ENCODE peak calls at places on chromosome 21, in four cellular contexts. I is neural progenitor cell, K is OCI-LY7, M is hepatocyte. L is an unnamed sample. For H3K79me2, the result is how much of the 10 kb centered on the place peaks cover.

GRCh38 chr21:42062543-42063022 is 8.5 kb upstream of the UMODL1 start:
- DNase-seq in I (no peak), K (peak), M (no peak), L (no peak)

GRCh38 chr21:34889537-34890257 is 159.4 kb downstream of the RUNX1 start:
- DNase-seq in I (peak), K (peak), M (peak), L (peak)

GRCh38 chr21:26572026-26572425 is 1.1 kb downstream of the CYYR1 start:
- DNase-seq in I (no peak), K (no peak), M (no peak), L (no peak)

GRCh38 chr21:42590431-42591131 is 62.8 kb upstream of the PDE9A start:
- DNase-seq in I (no peak), K (peak), M (no peak), L (no peak)

GRCh38 chr21:44444286-44444931 is 10.9 kb upstream of the LRRC3 start:
- DNase-seq in I (peak), K (peak), M (no peak), L (no peak)

GRCh38 chr21:16330340-16331319 is 600.8 kb downstream of the USP25 start:
- DNase-seq in I (peak), K (peak), M (peak), L (peak)

GRCh38 chr21:28822882-28823335 is 169.8 kb downstream of the LTN1 start:
- DNase-seq in I (no peak), K (no peak), M (peak), L (peak)

GRCh38 chr21:17679002-17679600 is 66.4 kb upstream of the BTG3 start:
- DNase-seq in I (peak), K (peak), M (peak), L (peak)

GRCh38 chr21:44304846-44305245 is 5.0 kb downstream of the PFKL start:
- DNase-seq in I (peak), K (peak), M (peak), L (peak)

GRCh38 chr21:37430184-37430821 is 63.7 kb downstream of the DYRK1A start:
- DNase-seq in I (no peak), K (no peak), M (peak), L (peak)

GRCh38 chr21:37433441-37433840 is 66.9 kb downstream of the DYRK1A start:
- DNase-seq in I (no peak), K (no peak), M (no peak), L (no peak)

GRCh38 chr21:37429356-37429755 is 62.8 kb downstream of the DYRK1A start:
- DNase-seq in I (no peak), K (no peak), M (no peak), L (no peak)

GRCh38 chr21:37435120-37435519 is 68.5 kb downstream of the DYRK1A start:
- DNase-seq in I (peak), K (no peak), M (peak), L (peak)

GRCh38 chr21:37431243-37431642 is 64.7 kb downstream of the DYRK1A start:
- DNase-seq in I (no peak), K (no peak), M (no peak), L (no peak)
- H3K79me2 ChIP-seq in I (half or more), K (half or more), M (half or more), L (half or more)

GRCh38 chr21:19224090-19224489 is 820.5 kb upstream of the TMPRSS15 start:
- DNase-seq in I (no peak), K (no peak), M (no peak), L (no peak)

GRCh38 chr21:19228241-19228640 is 824.7 kb upstream of the TMPRSS15 start:
- DNase-seq in I (no peak), K (no peak), M (no peak), L (no peak)
- TF ChIP-seq EZH2phosphoT487 in I (no peak), K (no peak), M (no peak), L (no peak)

DNA sequence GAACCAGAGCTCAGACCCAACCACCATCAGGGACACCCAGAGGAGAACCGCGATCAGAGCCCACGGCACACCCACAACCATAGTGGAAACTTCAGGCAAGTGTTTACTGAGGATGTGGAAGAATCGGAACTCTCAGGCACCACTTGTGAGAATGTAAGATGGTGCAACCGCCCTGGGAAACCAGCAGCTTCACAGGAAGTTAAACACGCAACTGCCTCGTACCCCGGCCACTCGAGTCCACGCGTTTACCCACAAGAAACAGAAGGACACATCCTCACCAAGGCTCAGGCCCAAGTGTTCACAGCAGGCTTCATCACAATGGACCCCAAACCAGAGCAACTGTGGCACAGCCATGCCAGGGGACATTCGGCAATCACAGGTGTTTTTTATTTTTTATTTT is 51.4 kb upstream of the COL6A2 start:
- DNase-seq in I (no peak), K (no peak), M (no peak), L (no peak)
- H3K79me2 ChIP-seq in I (under half), K (under half), M (under half), L (under half)

GRCh38 chr21:38982096-38982495 is 176.4 kb downstream of the ETS2 start:
- DNase-seq in I (peak), K (no peak), M (no peak), L (no peak)
- TF ChIP-seq EZH2phosphoT487 in I (no peak), K (no peak), M (no peak), L (no peak)